ENCODE peak calls at places on chromosomes 5 and 9, in six cellular contexts. U, K, H, F, S and A are unnamed samples.

GRCh38 chr5:3537942-3538341 is 57.7 kb upstream of the IRX1 start:
- DNase-seq in U (no peak), K (no peak), H (no peak), F (no peak), S (no peak), A (no peak)

GRCh38 chr9:20226345-20226744 is 396.0 kb downstream of the MLLT3 start:
- DNase-seq in U (no peak), K (no peak), H (no peak), F (no peak), S (no peak), A (no peak)

GRCh38 chr5:36606437-36607113 is at the start of gene SLC1A3:
- DNase-seq in U (peak; percentile 10), K (peak; percentile 33), H (peak; percentile 74), F (peak; percentile 56), S (peak; percentile 64), A (peak; percentile 84)

GRCh38 chr5:44022622-44023021 is 366.6 kb downstream of the FGF10 start:
- DNase-seq in U (no peak), K (no peak), H (no peak), F (no peak), S (no peak), A (no peak)

GRCh38 chr5:112024769-112025168 is 267.8 kb upstream of the NREP start:
- DNase-seq in U (no peak), K (no peak), H (no peak), F (no peak), S (peak; percentile 32), A (peak; percentile 19)

GRCh38 chr9:124618476-124618875 is 111.3 kb upstream of the NR5A1 start:
- DNase-seq in U (no peak), K (no peak), H (no peak), F (no peak), S (peak; percentile 12), A (no peak)

GRCh38 chr5:118529361-118530154 is 458.8 kb downstream of the DTWD2 start:
- DNase-seq in U (no peak), K (no peak), H (peak; percentile 45), F (no peak), S (peak; percentile 9), A (no peak)

GRCh38 chr9:133375116-133375723 is 640 bp downstream of the SURF4 start:
- DNase-seq in U (peak; percentile 62), K (no peak), H (peak; percentile 61), F (no peak), S (peak; percentile 40), A (peak; percentile 62)

GRCh38 chr5:13218518-13218917 is 726.0 kb downstream of the DNAH5 start:
- DNase-seq in U (no peak), K (no peak), H (no peak), F (no peak), S (no peak), A (no peak)

GRCh38 chr5:16812911-16813310 is 123.2 kb downstream of the MYO10 start:
- DNase-seq in U (no peak), K (no peak), H (peak; percentile 82), F (no peak), S (peak; percentile 24), A (no peak)

GRCh38 chr5:24161559-24161958 is 483.2 kb downstream of the CDH10 start:
- DNase-seq in U (no peak), K (no peak), H (no peak), F (no peak), S (no peak), A (no peak)

GRCh38 chr5:98993512-98993911 is 64.7 kb upstream of the CHD1 start:
- DNase-seq in U (peak; percentile 18), K (no peak), H (no peak), F (no peak), S (no peak), A (no peak)

GRCh38 chr5:114174837-114175236 is 187.0 kb upstream of the KCNN2 start:
- DNase-seq in U (no peak), K (no peak), H (no peak), F (no peak), S (no peak), A (no peak)

GRCh38 chr5:35239476-35239875 is 9.2 kb upstream of the PRLR start:
- DNase-seq in U (no peak), K (no peak), H (no peak), F (no peak), S (no peak), A (no peak)

GRCh38 chr5:72467987-72468386 is 39.2 kb downstream of the ZNF366 start:
- DNase-seq in U (no peak), K (no peak), H (no peak), F (no peak), S (peak; percentile 72), A (peak; percentile 56)

GRCh38 chr5:72543365-72543764 is 36.2 kb upstream of the ZNF366 start:
- DNase-seq in U (no peak), K (no peak), H (no peak), F (no peak), S (peak; percentile 91), A (peak; percentile 59)

GRCh38 chr5:116115163-116115562 is 30.3 kb downstream of the COMMD10 start:
- DNase-seq in U (no peak), K (no peak), H (no peak), F (no peak), S (no peak), A (no peak)

GRCh38 chr9:27423919-27424710 is 100.0 kb upstream of the IFNK start:
- DNase-seq in U (no peak), K (no peak), H (no peak), F (no peak), S (peak; percentile 14), A (no peak)

GRCh38 chr5:85814596-85814995 is 803.1 kb upstream of the COX7C start:
- DNase-seq in U (no peak), K (no peak), H (no peak), F (no peak), S (no peak), A (no peak)

GRCh38 chr5:354581-355378 is 33.3 kb downstream of the AHRR start:
- DNase-seq in U (no peak), K (no peak), H (no peak), F (no peak), S (no peak), A (no peak)

GRCh38 chr9:137295313-137296213 is 6.5 kb downstream of the NRARP start:
- DNase-seq in U (peak; percentile 75), K (no peak), H (peak; percentile 60), F (no peak), S (no peak), A (no peak)

GRCh38 chr5:177412603-177413233 is 3.4 kb upstream of the F12 start:
- DNase-seq in U (no peak), K (no peak), H (no peak), F (no peak), S (no peak), A (no peak)

GRCh38 chr5:179342577-179342976 is 2.7 kb downstream of the ADAMTS2 start:
- DNase-seq in U (no peak), K (no peak), H (no peak), F (no peak), S (peak; percentile 75), A (peak; percentile 91)

GRCh38 chr9:72882117-72882775 is 70.6 kb downstream of the ALDH1A1 start:
- DNase-seq in U (no peak), K (no peak), H (peak; percentile 51), F (no peak), S (peak; percentile 19), A (peak; percentile 61)

GRCh38 chr9:18911714-18912342 is 121.2 kb downstream of the SAXO1 start:
- DNase-seq in U (no peak), K (no peak), H (no peak), F (no peak), S (no peak), A (no peak)
- H3K4me3 ChIP-seq in U (no peak overlapping the region), K (no peak overlapping the region), H (no peak overlapping the region), F (no peak overlapping the region), S (no peak overlapping the region), A (no peak overlapping the region)

DNA sequence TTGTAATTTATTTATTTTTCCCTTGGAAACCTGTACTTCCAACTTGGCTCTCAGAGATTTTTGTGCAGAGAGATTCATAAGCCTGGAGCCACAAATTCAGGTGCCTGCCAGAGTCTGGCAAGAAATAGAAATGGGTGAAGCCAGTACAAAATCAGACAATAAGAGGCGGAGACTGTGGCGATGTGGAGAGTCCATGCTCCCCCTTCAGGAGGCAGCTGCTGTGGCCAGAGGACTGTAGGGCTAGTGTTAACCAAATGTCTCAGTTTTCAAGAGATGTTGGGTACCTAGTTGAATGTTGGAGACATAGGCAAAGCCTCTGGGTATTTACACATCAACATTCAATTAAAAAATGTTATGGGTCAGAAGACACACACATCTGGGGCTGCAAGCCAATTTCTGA is 208.6 kb downstream of the PSAT1 start:
- DNase-seq in U (no peak), K (no peak), H (no peak), F (no peak), S (no peak), A (no peak)
- TF ChIP-seq CTCF in U (no peak), K (no peak), H (no peak), F (no peak), S (no peak), A (no peak)

DNA sequence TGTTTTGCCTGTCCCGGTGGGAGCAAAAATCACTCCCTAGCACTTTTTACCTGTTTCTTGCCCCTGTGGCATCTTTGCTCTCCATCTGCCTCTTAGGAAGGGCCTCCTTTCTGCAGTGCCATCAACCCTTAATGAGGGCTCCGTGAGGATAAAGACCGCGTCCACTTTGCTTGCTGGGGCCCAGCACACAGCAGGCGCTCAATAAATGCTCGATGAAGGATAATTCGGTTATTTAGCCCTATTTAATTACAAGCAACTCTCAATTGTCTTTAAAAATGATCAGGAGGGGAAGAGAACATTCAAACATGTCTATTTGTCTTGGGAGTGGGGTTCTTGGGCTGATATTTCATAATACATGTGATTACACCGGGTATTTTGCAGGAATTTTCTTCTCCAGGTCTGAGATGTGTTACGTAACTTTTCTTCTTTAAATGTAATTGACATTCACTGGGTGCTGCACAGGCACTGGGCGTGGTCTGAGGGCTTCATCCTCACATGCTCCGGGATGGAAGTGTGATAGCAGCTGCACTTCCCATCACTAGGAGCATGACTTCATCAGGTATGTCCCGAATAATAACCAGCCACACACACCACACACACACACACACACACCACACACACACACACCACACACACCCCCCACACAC is 19.8 kb upstream of the NTNG2 start:
- DNase-seq in U (no peak), K (no peak), H (no peak), F (no peak), S (no peak), A (no peak)
- H3K4me3 ChIP-seq in U (no peak overlapping the region), K (no peak overlapping the region), H (no peak overlapping the region), F (no peak overlapping the region), S (no peak overlapping the region), A (no peak overlapping the region)

GRCh38 chr5:8340261-8340660 is 471.3 kb downstream of the MTRR start:
- DNase-seq in U (no peak), K (no peak), H (no peak), F (no peak), S (no peak), A (no peak)

GRCh38 chr5:8341416-8341815 is 472.5 kb downstream of the MTRR start:
- DNase-seq in U (no peak), K (no peak), H (no peak), F (no peak), S (no peak), A (peak; percentile 3)

DNA sequence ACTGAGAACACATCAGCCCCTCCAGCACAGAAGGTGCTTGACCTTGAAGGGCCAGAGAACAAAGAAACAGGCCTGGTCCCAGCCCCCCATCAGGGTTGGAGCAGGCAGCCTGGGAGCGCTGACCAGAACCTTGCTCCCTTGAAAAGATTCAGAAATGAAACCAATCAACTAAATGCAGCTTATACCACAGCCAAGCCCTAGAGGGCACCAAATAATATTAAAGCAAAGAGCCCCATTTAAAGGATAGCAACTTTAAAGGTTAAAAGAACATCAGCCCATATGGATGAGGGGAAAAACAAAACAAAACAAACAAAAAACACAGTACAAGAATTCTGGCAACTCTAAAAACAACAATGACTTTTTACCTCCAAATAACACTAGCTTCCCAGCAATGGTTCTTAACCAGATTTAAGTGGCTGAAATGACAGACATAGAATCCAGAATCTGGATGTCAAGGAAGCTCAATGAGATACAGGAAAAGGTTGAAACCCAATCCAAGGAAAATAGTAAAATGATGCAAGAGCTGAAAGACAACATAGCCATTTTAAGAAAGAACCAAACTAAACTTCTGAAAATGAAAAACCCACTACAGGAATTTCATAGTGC is 471.9 kb downstream of the MTRR start:
- DNase-seq in U (no peak), K (no peak), H (no peak), F (no peak), S (peak; percentile 11), A (peak; percentile 11)
- TF ChIP-seq CTCF in U (peak; percentile 25), K (peak; percentile 5), H (peak; percentile 39), F (peak; percentile 18), S (peak; percentile 51), A (peak; percentile 53)